ENCODE peak calls at places on chromosomes 4 and X, in four cellular contexts. O is K562, U is HepG2, P is GM12878. X is an unnamed sample.

GRCh38 chr4:7210818-7211217 is 18.5 kb downstream of the SORCS2 start:
- DNase-seq in U (no peak), P (no peak), O (no peak), X (no peak)

GRCh38 chrX:23616361-23616760 is 50.9 kb upstream of the PRDX4 start:
- DNase-seq in P (no peak), U (peak), O (peak), X (no peak)

GRCh38 chr4:108080752-108081151 is 88.0 kb downstream of the LEF1 start:
- DNase-seq in P (no peak), U (no peak), O (no peak), X (no peak)

GRCh38 chr4:42995343-42995944 is 102.9 kb downstream of the GRXCR1 start:
- DNase-seq in O (peak), U (peak), P (no peak), X (no peak)

GRCh38 chrX:101397779-101398178 is 7.0 kb downstream of the RPL36A start:
- DNase-seq in P (no peak), U (no peak), O (peak), X (no peak)

GRCh38 chr4:150010525-150011126 is 67.6 kb upstream of the DCLK2 start:
- DNase-seq in U (peak), P (no peak), O (peak), X (no peak)

GRCh38 chrX:54891573-54891972 is 29.1 kb upstream of the TRO start:
- DNase-seq in O (peak), P (no peak), U (peak), X (no peak)

GRCh38 chrX:44071847-44072545 is 98.8 kb upstream of the NDP start:
- DNase-seq in U (no peak), O (no peak), P (no peak), X (no peak)

GRCh38 chrX:68186552-68187262 is 246.6 kb downstream of the OPHN1 start:
- DNase-seq in O (peak), P (no peak), U (no peak), X (no peak)

GRCh38 chr4:87038837-87039715 is 104.3 kb downstream of the AFF1 start:
- DNase-seq in P (no peak), U (no peak), O (no peak), X (peak)

GRCh38 chr4:8913121-8913857 is 41.6 kb upstream of the HMX1 start:
- DNase-seq in P (no peak), O (no peak), U (no peak), X (no peak)

GRCh38 chrX:136880003-136880451 is 498 bp downstream of the RBMX start:
- DNase-seq in P (no peak), O (peak), U (no peak), X (no peak)

GRCh38 chr4:94813221-94813620 is 55.5 kb downstream of the BMPR1B start:
- DNase-seq in U (no peak), O (no peak), P (no peak), X (no peak)

GRCh38 chr4:6665320-6665654 is 24.8 kb downstream of the MRFAP1 start:
- DNase-seq in U (no peak), P (no peak), O (no peak), X (no peak)

GRCh38 chr4:139028191-139028661 is 12.6 kb downstream of the NOCT start:
- DNase-seq in P (no peak), U (no peak), O (no peak), X (peak)

DNA sequence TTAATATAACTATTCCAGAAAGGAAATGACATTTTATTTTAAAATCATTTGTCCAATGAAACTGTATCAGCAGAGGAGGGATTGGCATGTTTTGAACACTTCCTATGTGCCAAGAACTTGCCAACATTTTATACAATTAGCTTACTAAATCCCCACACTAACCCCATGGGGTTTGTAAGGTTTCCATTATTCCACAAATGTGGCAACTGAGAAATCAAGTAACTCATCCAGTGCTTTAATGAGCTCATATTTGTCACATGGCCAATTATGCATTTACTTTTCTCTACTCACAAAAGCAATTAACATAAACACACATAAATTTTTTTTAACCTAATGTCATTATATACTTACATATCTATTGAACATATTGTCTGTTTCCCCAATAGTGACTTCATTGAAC is 37.3 kb downstream of the MANBA start:
- DNase-seq in P (no peak), U (no peak), O (no peak), X (no peak)
- TF ChIP-seq TCF7 in P (no peak), U (no peak), O (no peak), X (no peak)

DNA sequence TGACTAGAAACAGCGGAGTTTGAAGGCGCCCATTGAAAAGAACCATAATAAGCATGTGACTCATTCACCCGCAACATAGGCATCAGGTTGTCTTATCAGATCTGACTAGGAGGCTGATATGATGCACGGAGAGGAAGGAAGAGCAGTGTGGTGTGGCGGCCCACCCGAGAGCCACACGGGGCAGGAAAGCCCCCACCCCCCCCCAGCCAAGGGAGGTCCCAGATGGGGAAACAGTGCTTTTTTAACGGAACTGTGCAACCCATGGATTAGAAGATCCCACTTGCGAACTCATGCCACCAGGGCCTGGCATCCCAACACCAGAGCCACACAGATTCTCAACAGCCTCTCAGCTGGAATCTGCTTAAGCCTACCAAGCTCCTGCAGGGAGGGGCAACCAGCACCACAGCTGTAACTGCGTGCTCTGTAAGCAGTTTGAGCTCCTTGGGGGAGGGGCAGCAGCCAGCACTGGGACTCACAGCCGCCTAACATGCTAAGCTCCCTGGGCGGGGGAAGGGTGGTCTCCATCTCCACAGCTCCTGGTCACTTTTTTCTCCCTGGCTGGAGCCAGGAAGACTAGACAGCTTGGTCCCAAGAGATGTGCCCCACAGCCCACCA is 466.2 kb downstream of the PDGFC start:
- DNase-seq in O (no peak), U (no peak), P (no peak), X (peak)
- TF ChIP-seq TCF7 in O (no peak), U (no peak), P (no peak), X (no peak)

GRCh38 chr4:101326586-101326985 is 20.7 kb downstream of the PPP3CA start:
- DNase-seq in P (no peak), U (no peak), O (no peak), X (no peak)

GRCh38 chr4:101322743-101323142 is 24.6 kb downstream of the PPP3CA start:
- DNase-seq in P (no peak), O (no peak), U (no peak), X (no peak)

GRCh38 chr4:101315786-101316185 is 31.5 kb downstream of the PPP3CA start:
- DNase-seq in O (no peak), P (no peak), U (no peak), X (no peak)

GRCh38 chr4:101321481-101322042 is 25.8 kb downstream of the PPP3CA start:
- DNase-seq in U (no peak), O (no peak), P (no peak), X (no peak)
- TF ChIP-seq TCF7 in U (no peak), O (no peak), P (no peak), X (no peak)

DNA sequence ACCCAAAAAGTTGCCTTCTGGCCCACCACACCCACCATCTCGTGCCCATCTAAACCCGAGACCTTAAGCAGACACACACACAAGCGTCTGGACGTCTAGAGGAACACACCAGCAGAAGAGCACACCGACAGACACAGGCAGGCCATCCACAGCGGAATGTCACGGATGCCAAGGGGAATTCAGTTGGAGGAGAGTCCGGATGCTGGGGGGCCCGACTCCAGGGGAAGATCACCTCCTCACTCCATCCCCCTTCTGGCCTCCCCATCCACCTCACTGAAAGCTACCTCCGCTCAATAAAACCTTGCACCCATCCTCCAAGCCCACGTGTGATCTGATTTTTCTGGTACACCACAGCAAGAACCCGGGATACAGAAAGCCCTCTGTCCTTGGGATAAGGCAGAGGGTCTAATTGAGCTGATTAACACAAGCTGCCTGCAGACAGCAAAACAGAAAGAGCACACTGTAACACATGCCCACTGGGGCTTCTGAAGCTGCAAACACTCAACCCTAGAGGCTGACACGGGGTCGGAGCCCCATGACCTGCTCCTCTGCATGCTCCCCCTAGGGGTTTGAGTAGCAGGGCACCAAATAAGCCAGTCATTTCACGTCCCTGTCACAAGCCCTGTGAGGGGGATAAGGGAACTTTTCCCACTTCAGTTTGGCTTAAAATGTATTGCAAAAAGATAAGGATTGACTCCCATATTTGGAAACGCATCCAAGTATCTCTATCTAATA is 339.6 kb upstream of the PCDH10 start:
- DNase-seq in P (no peak), O (no peak), U (no peak), X (peak)
- TF ChIP-seq TCF7 in P (no peak), O (no peak), U (no peak), X (no peak)

GRCh38 chr4:163679189-163679588 is 184.7 kb downstream of the TMA16 start:
- DNase-seq in O (peak), U (peak), P (no peak), X (no peak)
- TF ChIP-seq TCF7 in O (no peak), U (no peak), P (no peak), X (no peak)